ENCODE peak calls at places on chromosomes 4 and X, in eight cellular contexts. F, P, B, O, E, Y, W and H are unnamed samples.

GRCh38 chr4:111066887-111067286 is 444.0 kb upstream of the PITX2 start:
- DNase-seq in F (no peak), P (no peak), B (no peak), O (no peak), E (no peak), Y (no peak), W (no peak), H (no peak)

GRCh38 chrX:11757729-11758399 is at the start of gene MSL3:
- DNase-seq in F (peak; percentile 56), P (peak; percentile 58), B (peak; percentile 74), O (peak; percentile 62), E (no peak), Y (peak; percentile 60), W (peak; percentile 39), H (peak; percentile 20)

GRCh38 chr4:47372561-47372960 is 90.9 kb downstream of the COMMD8 start:
- DNase-seq in F (no peak), P (no peak), B (no peak), O (no peak), E (no peak), Y (no peak), W (no peak), H (no peak)

GRCh38 chrX:143500751-143501150 is 16.5 kb downstream of the SPANXN3 start:
- DNase-seq in F (no peak), P (no peak), B (no peak), O (no peak), E (no peak), Y (no peak), W (no peak), H (no peak)

GRCh38 chr4:1683371-1683902 is 676 bp downstream of the FAM53A start:
- DNase-seq in F (no peak), P (peak; percentile 29), B (no peak), O (no peak), E (peak; percentile 58), Y (no peak), W (peak; percentile 60), H (peak; percentile 22)

GRCh38 chrX:10648608-10649007 is 28.2 kb upstream of the MID1 start:
- DNase-seq in F (no peak), P (no peak), B (no peak), O (no peak), E (no peak), Y (no peak), W (no peak), H (no peak)

GRCh38 chr4:20538922-20539321 is 161.3 kb upstream of the PACRGL start:
- DNase-seq in F (no peak), P (no peak), B (no peak), O (peak; percentile 82), E (no peak), Y (no peak), W (no peak), H (no peak)

GRCh38 chr4:21656832-21657231 is 291.7 kb downstream of the KCNIP4 start:
- DNase-seq in F (no peak), P (no peak), B (no peak), O (no peak), E (no peak), Y (no peak), W (no peak), H (no peak)

GRCh38 chrX:29617725-29618124 is 597.6 kb upstream of the MAGEB2 start:
- DNase-seq in F (no peak), P (no peak), B (no peak), O (peak; percentile 1), E (no peak), Y (no peak), W (no peak), H (no peak)

GRCh38 chr4:43113196-43113595 is 220.7 kb downstream of the GRXCR1 start:
- DNase-seq in F (no peak), P (no peak), B (no peak), O (no peak), E (no peak), Y (no peak), W (no peak), H (no peak)

GRCh38 chrX:45385767-45386166 is 185.1 kb upstream of the DIPK2B start:
- DNase-seq in F (no peak), P (no peak), B (no peak), O (no peak), E (no peak), Y (no peak), W (no peak), H (no peak)

GRCh38 chrX:154490021-154490413 is 412 bp downstream of the SLC10A3 start:
- DNase-seq in F (no peak), P (peak; percentile 43), B (no peak), O (no peak), E (no peak), Y (no peak), W (peak; percentile 20), H (no peak)

GRCh38 chrX:110852180-110852579 is 56.6 kb upstream of the CHRDL1 start:
- DNase-seq in F (no peak), P (peak; percentile 15), B (no peak), O (peak; percentile 54), E (no peak), Y (no peak), W (no peak), H (no peak)

GRCh38 chrX:13000311-13000811 is 25.5 kb downstream of the TMSB4X start:
- DNase-seq in F (no peak), P (peak; percentile 42), B (no peak), O (peak; percentile 60), E (peak; percentile 68), Y (no peak), W (peak; percentile 17), H (no peak)

GRCh38 chr4:47598896-47599295 is 113.8 kb downstream of the ATP10D start:
- DNase-seq in F (no peak), P (no peak), B (no peak), O (no peak), E (no peak), Y (no peak), W (no peak), H (no peak)

GRCh38 chr4:88880501-88881226 is 176.3 kb downstream of the FAM13A start:
- DNase-seq in F (no peak), P (no peak), B (peak; percentile 49), O (peak; percentile 5), E (no peak), Y (no peak), W (no peak), H (no peak)

GRCh38 chr4:147103403-147103946 is 157.8 kb upstream of the TTC29 start:
- DNase-seq in F (no peak), P (no peak), B (no peak), O (no peak), E (no peak), Y (no peak), W (peak; percentile 46), H (peak; percentile 14)

GRCh38 chr4:67674098-67674497 is 26.9 kb downstream of the UBA6 start:
- DNase-seq in F (no peak), P (no peak), B (no peak), O (no peak), E (no peak), Y (no peak), W (no peak), H (no peak)

GRCh38 chr4:86660407-86660806 is 66.3 kb downstream of the PTPN13 start:
- DNase-seq in F (no peak), P (no peak), B (no peak), O (no peak), E (no peak), Y (no peak), W (no peak), H (no peak)